ENCODE peak calls at places on chromosomes 6 and 20, in six cellular contexts. V is WTC11; C is tibial artery; Z is CD4-positive, alpha-beta T cell; E is pancreas; N is fibroblast of mammary gland. X is an unnamed sample.

GRCh38 chr6:113120214-113120576 is 737.0 kb upstream of the MARCKS start:
- DNase-seq in Z (no peak), C (no peak), E (no peak), V (no peak), N (peak), X (no peak)

GRCh38 chr6:30493643-30494250 is 4.4 kb downstream of the HLA-E start:
- DNase-seq in Z (peak), E (no peak), V (peak), N (no peak), C (no peak), X (no peak)

GRCh38 chr20:40948352-40949267 is 80.0 kb upstream of the TOP1 start:
- DNase-seq in Z (no peak), V (no peak), N (peak), C (no peak), E (no peak), X (no peak)

GRCh38 chr20:53434662-53435061 is 159.0 kb downstream of the ZNF217 start:
- DNase-seq in V (no peak), Z (no peak), C (no peak), E (no peak), N (no peak), X (no peak)

GRCh38 chr20:57389695-57390603 is 1.2 kb upstream of the RBM38 start:
- DNase-seq in C (peak), V (peak), N (no peak), Z (no peak), E (no peak), X (peak)

GRCh38 chr20:49273696-49274277 is 4.1 kb downstream of the ZNFX1 start:
- DNase-seq in C (no peak), V (no peak), Z (no peak), E (no peak), N (no peak), X (no peak)

GRCh38 chr6:110392727-110393126 is 22.6 kb downstream of the DDO start:
- DNase-seq in Z (no peak), E (no peak), V (peak), N (no peak), C (no peak), X (no peak)

GRCh38 chr6:139325686-139326085 is 33.9 kb upstream of the TXLNB start:
- DNase-seq in C (no peak), E (no peak), N (no peak), V (no peak), Z (no peak), X (no peak)

GRCh38 chr20:953742-954141 is 37.6 kb upstream of the ANGPT4 start:
- DNase-seq in V (peak), Z (no peak), E (no peak), N (peak), C (peak), X (no peak)

DNA sequence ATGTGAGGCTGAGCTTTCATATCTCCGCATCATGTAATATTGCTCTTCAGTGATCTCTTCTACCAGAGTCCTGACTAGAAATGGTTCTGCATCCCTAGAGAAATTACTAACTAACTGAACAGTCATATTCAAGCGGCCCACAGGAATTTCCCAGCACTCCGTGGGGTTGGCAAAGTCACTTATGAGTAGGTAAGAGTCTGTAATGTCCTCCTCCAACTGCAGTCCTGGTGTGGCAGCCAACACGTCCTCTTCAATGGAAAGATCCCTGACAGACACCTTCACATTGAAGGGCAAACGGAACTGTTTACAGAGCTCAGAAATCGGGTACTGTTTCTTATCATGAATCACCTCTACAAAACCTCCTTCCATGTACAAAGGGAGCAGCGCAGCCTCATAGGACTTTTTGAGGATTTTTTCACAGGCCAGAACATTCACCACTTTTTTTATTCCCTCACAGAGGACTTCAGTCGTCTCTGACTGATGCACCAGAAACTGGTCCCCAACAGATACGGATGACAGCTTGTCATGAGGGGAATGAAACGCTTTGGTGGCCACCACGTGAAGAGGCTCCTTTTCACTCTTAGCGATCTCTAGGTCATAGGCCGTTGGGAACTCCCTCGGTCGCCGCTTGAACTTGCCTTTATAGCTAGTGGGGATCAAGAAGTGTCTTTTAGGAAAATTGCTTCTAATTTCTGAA is 87.7 kb downstream of the THEMIS start:
- DNase-seq in V (no peak), Z (no peak), C (no peak), N (no peak), E (no peak), X (no peak)
- TF ChIP-seq CTCF in V (no peak), Z (no peak), C (no peak), N (no peak), E (no peak), X (no peak)

GRCh38 chr6:45109551-45109950 is 218.6 kb upstream of the RUNX2 start:
- DNase-seq in E (no peak), N (no peak), C (no peak), Z (no peak), V (no peak), X (no peak)

GRCh38 chr6:45105170-45105820 is 222.8 kb upstream of the RUNX2 start:
- DNase-seq in E (no peak), C (no peak), N (peak), V (no peak), Z (no peak), X (no peak)

DNA sequence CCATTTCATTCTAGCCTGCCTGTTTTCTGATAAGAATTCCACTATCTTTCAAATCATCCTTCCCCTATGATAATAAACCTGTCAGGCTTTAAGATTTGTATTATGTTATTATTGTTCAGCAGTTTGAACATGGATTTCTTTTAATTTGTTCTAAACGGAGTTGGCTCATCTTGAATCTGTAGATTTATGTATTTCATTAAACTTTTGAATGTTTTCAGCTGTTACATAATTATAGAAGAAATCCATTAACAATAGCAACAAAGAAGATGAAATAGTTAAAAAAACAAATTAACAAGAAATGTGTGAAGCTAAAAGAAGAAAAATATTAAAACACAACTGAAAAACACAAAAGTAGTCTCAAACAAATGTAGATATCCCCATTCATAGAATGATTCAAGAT is 223.7 kb upstream of the RUNX2 start:
- DNase-seq in E (no peak), N (no peak), Z (no peak), C (no peak), V (no peak), X (no peak)
- TF ChIP-seq CTCF in E (no peak), N (no peak), Z (no peak), C (no peak), V (no peak), X (no peak)

DNA sequence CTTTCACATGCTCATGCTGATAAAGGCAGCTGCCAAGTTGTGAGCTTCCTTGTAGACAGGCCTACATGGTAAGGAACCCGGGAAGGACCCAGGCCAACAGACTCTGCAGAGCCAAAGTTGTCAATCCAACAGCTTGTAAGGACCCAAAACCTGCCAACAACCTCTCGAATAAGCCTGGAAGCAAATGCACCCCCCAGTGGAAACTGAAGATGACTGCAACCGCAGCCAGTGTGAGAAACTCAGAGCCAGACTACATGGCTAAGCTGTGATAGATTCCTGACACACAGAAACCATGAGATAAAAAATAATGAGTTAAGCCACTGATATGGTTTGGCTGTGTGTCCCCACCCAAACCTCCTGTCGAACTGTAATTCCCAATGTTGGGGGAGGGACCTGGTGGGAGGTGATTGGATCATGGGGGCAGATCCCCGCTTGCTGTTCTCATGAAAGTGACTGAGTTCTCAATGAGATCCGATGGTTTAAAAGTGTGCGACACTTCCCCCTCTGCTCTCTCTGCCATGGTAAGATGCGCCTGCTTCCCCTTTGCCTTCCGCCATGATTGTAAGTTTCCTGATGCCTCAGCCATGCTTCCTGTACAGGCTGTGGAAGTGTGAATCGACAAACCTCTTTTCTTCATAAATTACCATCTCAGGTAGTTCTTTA is 18.8 kb upstream of the CLPSL2 start:
- DNase-seq in N (peak), E (no peak), V (peak), Z (no peak), C (no peak), X (no peak)
- TF ChIP-seq CTCF in N (peak), E (no peak), V (no peak), Z (no peak), C (no peak), X (no peak)

GRCh38 chr20:38732981-38733380 is 8.7 kb downstream of the SLC32A1 start:
- DNase-seq in E (no peak), Z (no peak), V (no peak), C (no peak), N (no peak), X (no peak)

GRCh38 chr20:38730989-38731737 is 6.9 kb downstream of the SLC32A1 start:
- DNase-seq in V (peak), C (no peak), E (peak), N (peak), Z (peak), X (no peak)

GRCh38 chr20:38730167-38730988 is 6.1 kb downstream of the SLC32A1 start:
- DNase-seq in E (no peak), V (no peak), N (no peak), Z (no peak), C (no peak), X (no peak)

GRCh38 chr20:38729767-38730166 is 5.5 kb downstream of the SLC32A1 start:
- DNase-seq in V (no peak), E (no peak), C (no peak), Z (no peak), N (no peak), X (no peak)

DNA sequence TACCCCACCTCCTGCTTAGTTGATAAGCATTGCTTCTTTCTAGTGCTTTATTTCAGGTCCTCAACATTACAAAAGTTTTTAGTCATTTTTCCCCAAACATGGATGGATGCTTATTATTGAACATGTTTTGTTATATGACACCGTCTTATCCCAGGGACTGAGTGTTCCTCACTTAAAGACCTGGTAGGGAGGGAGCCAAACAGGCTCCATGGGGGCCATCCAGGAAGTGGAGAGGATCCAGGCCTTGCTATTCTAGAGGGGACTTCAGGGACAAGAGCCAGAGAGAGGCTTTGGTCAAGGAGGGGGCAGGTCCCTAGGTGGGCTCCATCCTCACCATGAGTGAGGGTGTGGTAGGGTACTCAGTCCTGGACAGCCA is 7.4 kb downstream of the SLC32A1 start:
- DNase-seq in E (no peak), C (no peak), V (no peak), Z (no peak), N (no peak), X (no peak)
- TF ChIP-seq CTCF in E (peak), C (no peak), V (no peak), Z (no peak), N (no peak), X (no peak)

GRCh38 chr20:46756419-46756818 is 47.0 kb downstream of the SLC2A10 start:
- DNase-seq in C (no peak), Z (no peak), N (no peak), E (no peak), V (no peak), X (no peak)

GRCh38 chr20:46757754-46758678 is 48.6 kb downstream of the SLC2A10 start:
- DNase-seq in Z (peak), C (peak), V (peak), N (peak), E (peak), X (no peak)

GRCh38 chr20:46761566-46761965 is 52.1 kb downstream of the SLC2A10 start:
- DNase-seq in C (no peak), E (no peak), Z (no peak), N (no peak), V (no peak), X (no peak)

GRCh38 chr20:46757135-46757534 is 47.7 kb downstream of the SLC2A10 start:
- DNase-seq in C (no peak), E (no peak), N (no peak), V (no peak), Z (no peak), X (no peak)

DNA sequence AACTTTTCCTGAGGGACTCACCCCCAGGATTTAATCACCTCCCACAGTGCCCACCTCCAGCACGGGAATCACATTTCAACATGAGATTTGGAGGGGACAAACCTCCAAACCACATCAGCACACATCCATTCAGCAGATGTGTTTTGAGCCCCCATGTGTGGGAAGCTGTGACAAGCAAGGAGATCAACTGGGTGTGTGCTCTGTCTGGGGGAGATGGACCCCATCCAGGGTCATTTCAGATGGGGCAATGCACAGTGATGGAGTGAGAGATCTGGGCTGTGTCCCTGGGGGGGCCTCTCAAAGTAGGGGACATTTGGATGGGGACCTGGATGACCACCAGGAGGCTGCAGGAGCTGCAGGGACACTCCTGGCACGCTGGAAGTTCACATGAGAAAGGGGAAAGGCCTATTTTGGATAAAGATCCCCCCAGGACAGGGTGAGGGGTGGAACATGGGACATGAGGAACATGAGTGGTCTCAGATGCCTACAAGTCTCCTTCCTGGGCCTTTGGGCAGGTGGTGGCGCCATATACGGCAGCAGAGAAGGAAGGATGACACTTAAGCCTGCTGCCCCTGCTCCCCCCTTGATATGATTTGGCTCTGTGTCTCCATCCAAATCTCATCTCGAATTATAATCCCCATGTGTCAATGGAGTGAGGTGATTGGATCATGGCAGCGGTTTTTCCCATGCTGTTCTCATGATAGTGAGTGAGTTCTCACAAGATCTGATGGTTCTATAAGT is 49.6 kb downstream of the SLC2A10 start:
- DNase-seq in E (no peak), C (no peak), V (no peak), Z (no peak), N (no peak), X (no peak)
- TF ChIP-seq CTCF in E (no peak), C (no peak), V (no peak), Z (no peak), N (no peak), X (no peak)

GRCh38 chr20:10647471-10647870 is 26.3 kb downstream of the JAG1 start:
- DNase-seq in Z (no peak), E (no peak), C (peak), N (peak), V (peak), X (no peak)
- TF ChIP-seq CTCF in Z (no peak), E (no peak), C (peak), N (peak), V (peak), X (peak)

DNA sequence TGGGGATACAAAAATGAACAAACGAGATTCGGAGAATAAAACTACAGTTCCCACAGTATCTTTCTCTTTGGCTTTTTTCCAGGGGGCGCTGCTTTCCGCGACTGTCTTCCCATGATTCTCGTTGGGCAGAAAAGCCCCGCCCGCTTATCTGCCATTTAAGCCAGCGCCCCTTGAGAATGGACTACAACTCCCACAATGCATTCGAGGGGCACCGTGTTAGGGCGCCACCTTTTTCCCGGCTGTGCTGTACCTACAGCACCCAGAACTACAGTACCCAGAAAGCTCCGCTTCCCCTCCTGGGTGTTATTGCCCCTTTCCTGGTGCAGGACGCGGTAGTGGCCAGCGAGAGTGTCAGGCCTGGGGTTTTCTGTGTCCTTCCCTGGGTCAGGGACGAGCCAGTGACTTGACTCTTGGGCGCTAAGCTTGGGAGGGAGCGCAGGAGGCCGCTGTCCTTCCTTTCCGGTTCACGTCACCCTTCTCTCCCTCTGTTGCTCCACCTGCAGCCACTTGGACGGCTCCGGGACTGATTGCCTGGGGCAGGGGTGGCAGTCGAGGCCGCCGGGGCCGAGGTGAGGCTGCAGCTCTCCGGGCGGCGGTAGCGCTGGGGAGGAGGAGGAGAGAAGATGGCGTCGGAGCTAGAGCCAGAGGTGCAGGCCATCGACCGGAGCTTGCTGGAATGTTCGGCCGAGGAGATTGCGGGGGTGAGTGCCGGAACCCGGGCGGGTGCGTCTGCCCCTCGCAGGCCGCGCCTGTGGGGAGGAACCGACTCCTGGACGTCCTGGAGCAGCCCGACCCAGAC is at the start of gene UBR2:
- DNase-seq in C (peak), Z (peak), V (peak), E (peak), N (peak), X (peak)
- TF ChIP-seq CTCF in C (no peak), Z (peak), V (peak), E (no peak), N (peak), X (no peak)

GRCh38 chr6:137870744-137871247 is 3.7 kb downstream of the TNFAIP3 start:
- DNase-seq in N (no peak), Z (peak), C (no peak), V (no peak), E (no peak), X (no peak)
- TF ChIP-seq CTCF in N (peak), Z (no peak), C (no peak), V (no peak), E (no peak), X (no peak)

GRCh38 chr20:37390503-37390890 is 44.6 kb downstream of the SRC start:
- DNase-seq in C (peak), N (no peak), E (no peak), V (no peak), Z (no peak), X (no peak)

GRCh38 chr20:37393863-37394542 is 48.1 kb downstream of the SRC start:
- DNase-seq in E (no peak), N (no peak), C (no peak), Z (no peak), V (peak), X (no peak)

GRCh38 chr20:37393196-37393862 is 47.4 kb downstream of the SRC start:
- DNase-seq in V (peak), E (no peak), N (no peak), C (no peak), Z (no peak), X (no peak)

GRCh38 chr20:37390891-37391525 is 45.1 kb downstream of the SRC start:
- DNase-seq in C (no peak), V (no peak), Z (no peak), N (no peak), E (no peak), X (no peak)

DNA sequence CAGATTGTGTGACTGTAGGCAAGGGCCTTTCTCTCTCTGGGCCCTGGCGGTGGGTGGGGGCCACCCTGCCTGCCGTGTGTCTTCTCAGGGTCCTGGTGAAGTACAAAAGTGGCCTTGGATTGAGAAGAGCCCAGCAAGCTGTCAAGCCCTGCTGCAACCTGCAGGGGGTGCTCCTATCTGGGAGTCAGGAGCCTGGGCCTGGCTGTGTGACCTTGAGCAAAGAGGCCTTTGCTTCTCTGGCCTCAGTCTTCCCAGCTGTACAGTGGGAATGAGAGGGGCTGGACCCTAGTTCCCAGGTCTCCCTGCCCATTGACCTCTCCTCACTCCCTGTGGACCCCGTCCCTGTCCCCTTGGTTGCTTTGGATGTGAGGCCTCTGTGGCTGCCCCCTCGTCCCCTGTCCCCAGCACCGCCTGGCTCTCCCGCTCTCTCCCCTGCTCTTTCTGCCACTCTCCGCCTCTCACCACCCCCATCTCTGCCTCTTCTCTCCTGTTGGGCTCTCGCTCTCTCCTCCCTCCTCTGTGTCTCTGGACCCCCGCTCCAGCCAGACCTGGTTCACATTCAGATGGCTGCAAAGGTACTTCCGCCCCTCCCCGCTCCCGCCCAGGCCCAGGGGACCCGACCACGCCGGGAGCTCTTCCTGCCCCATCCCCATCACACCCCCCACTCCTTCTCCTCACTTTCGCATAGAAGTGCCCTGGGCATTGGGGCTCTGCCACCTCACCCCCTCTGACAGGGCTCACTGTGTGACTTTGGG is 46.7 kb downstream of the SRC start:
- DNase-seq in Z (no peak), V (peak), C (no peak), E (no peak), N (no peak), X (no peak)
- TF ChIP-seq CTCF in Z (no peak), V (peak), C (no peak), E (no peak), N (peak), X (no peak)

X was measured in gastrocnemius medialis.